ENCODE peak calls at places on chromosomes 12 and 14, in seven cellular contexts. R is coronary artery, Q is heart left ventricle, J is endodermal cell, L is suprapubic skin, G is cardiac muscle cell, B is spleen. T is an unnamed sample.

GRCh38 chr14:98477935-98478334 is 794.1 kb downstream of the BCL11B start:
- DNase-seq in Q (no peak), R (no peak), B (no peak), J (no peak), G (no peak), L (no peak), T (no peak)

GRCh38 chr12:90842477-90842876 is 112.5 kb downstream of the CCER1 start:
- DNase-seq in L (no peak), B (no peak), G (no peak), R (no peak), J (peak; percentile 55), Q (no peak), T (no peak)

GRCh38 chr14:102396531-102396930 is 33.8 kb downstream of the TECPR2 start:
- DNase-seq in L (no peak), Q (no peak), R (no peak), G (no peak), J (no peak), B (no peak), T (no peak)

GRCh38 chr12:57541717-57542116 is 5.3 kb downstream of the DCTN2 start:
- DNase-seq in R (no peak), B (no peak), L (no peak), G (no peak), Q (no peak), J (no peak), T (no peak)

GRCh38 chr14:85576161-85576560 is 46.2 kb downstream of the FLRT2 start:
- DNase-seq in L (no peak), J (no peak), G (no peak), Q (no peak), B (no peak), R (no peak), T (no peak)

GRCh38 chr12:62537544-62537943 is 70.9 kb downstream of the MON2 start:
- DNase-seq in Q (peak; percentile 43), J (no peak), G (peak; percentile 96), R (peak; percentile 75), L (no peak), B (no peak), T (no peak)

GRCh38 chr12:48814313-48815280 is 3.7 kb upstream of the CACNB3 start:
- DNase-seq in L (peak; percentile 92), Q (peak; percentile 89), B (peak; percentile 96), G (peak; percentile 85), J (peak; percentile 96), R (peak; percentile 89), T (peak; percentile 57)

GRCh38 chr12:39831587-39832315 is 212.1 kb upstream of the ABCD2 start:
- DNase-seq in B (no peak), R (no peak), L (no peak), Q (no peak), J (no peak), G (peak; percentile 38), T (no peak)

GRCh38 chr12:29741342-29742241 is 42.1 kb downstream of the TMTC1 start:
- DNase-seq in R (no peak), G (peak; percentile 95), B (no peak), J (no peak), L (no peak), Q (no peak), T (no peak)

GRCh38 chr12:76101739-76102385 is 17.4 kb upstream of the NAP1L1 start:
- DNase-seq in B (no peak), G (no peak), L (no peak), R (no peak), Q (no peak), J (peak; percentile 83), T (no peak)

GRCh38 chr12:65306603-65307501 is 28.4 kb downstream of the MSRB3 start:
- DNase-seq in R (no peak), Q (peak; percentile 79), J (peak; percentile 70), L (no peak), B (peak; percentile 74), G (peak; percentile 84), T (no peak)

GRCh38 chr12:14403711-14404164 is 38.3 kb downstream of the ATF7IP start:
- DNase-seq in B (no peak), Q (no peak), G (peak; percentile 92), J (no peak), L (no peak), R (no peak), T (no peak)

GRCh38 chr14:104968153-104968527 is 10.0 kb downstream of the AHNAK2 start:
- DNase-seq in Q (peak; percentile 84), G (peak; percentile 72), J (peak; percentile 80), B (peak; percentile 74), L (peak; percentile 91), R (no peak), T (no peak)

GRCh38 chr12:80778005-80778541 is 61.4 kb downstream of the MYF5 start:
- DNase-seq in L (peak; percentile 63), R (no peak), Q (peak; percentile 58), G (peak; percentile 94), B (no peak), J (no peak), T (no peak)

GRCh38 chr12:62692884-62693283 is 226.3 kb downstream of the MON2 start:
- DNase-seq in Q (no peak), R (no peak), J (no peak), G (peak; percentile 86), L (no peak), B (no peak), T (no peak)

GRCh38 chr12:1618489-1618888 is 10.5 kb upstream of the WNT5B start:
- DNase-seq in Q (no peak), L (no peak), G (no peak), R (no peak), J (no peak), B (no peak), T (no peak)

GRCh38 chr12:89370850-89371249 is 18.5 kb upstream of the DUSP6 start:
- DNase-seq in R (no peak), L (no peak), B (no peak), J (no peak), G (peak; percentile 79), Q (no peak), T (no peak)

GRCh38 chr12:131122631-131123030 is 168.9 kb downstream of the ADGRD1 start:
- DNase-seq in L (no peak), R (peak; percentile 21), B (no peak), J (peak; percentile 33), G (no peak), Q (no peak), T (no peak)

GRCh38 chr14:30657606-30658163 is 35.6 kb downstream of the SCFD1 start:
- DNase-seq in J (no peak), L (no peak), G (peak; percentile 33), B (no peak), Q (no peak), R (no peak), T (no peak)

GRCh38 chr12:49200882-49201594 is 12.2 kb upstream of the TUBA1A start:
- DNase-seq in J (peak; percentile 41), B (no peak), Q (no peak), L (no peak), G (peak; percentile 92), R (no peak), T (no peak)

GRCh38 chr14:104461676-104462443 is 117.7 kb upstream of the C14orf180 start:
- DNase-seq in R (peak; percentile 64), B (no peak), J (peak; percentile 67), L (peak; percentile 49), Q (no peak), G (no peak), T (no peak)

GRCh38 chr14:94285158-94285557 is 7.9 kb downstream of the SERPINA10 start:
- DNase-seq in G (no peak), J (no peak), Q (no peak), B (no peak), R (no peak), L (no peak), T (no peak)
- H3K27ac ChIP-seq in G (no peak overlapping the region), J (no peak overlapping the region), Q (no peak overlapping the region), B (no peak overlapping the region), R (no peak overlapping the region), L (no peak overlapping the region), T (no peak overlapping the region)

DNA sequence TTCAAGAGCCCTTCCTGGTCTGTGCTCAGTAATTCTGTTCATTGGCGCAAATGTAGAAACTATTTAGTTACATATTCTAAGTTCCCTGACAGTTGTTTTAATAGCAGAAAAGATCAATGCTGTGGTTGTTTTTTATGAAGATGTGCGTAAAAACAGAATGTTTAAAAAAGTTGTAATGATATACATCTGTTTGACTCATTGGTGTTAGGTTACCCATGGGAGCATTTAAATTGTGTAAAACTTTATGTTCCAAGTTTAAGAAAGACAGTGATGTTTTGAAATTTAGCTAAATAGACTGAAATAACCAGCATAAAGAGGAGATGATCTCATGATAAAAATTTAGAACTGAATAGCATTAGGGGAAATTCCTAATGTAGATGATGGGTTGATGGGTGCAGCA is 3.6 kb downstream of the PELI2 start:
- DNase-seq in Q (no peak), R (no peak), L (no peak), J (no peak), G (no peak), B (no peak), T (no peak)
- H3K27ac ChIP-seq in Q (no peak overlapping the region), R (no peak overlapping the region), L (no peak overlapping the region), J (no peak overlapping the region), G (no peak overlapping the region), B (no peak overlapping the region), T (no peak overlapping the region)

GRCh38 chr12:132547207-132547740 is 57.3 kb downstream of the FBRSL1 start:
- DNase-seq in G (no peak), L (no peak), Q (no peak), R (no peak), J (no peak), B (no peak), T (no peak)

GRCh38 chr12:132544498-132544897 is 54.5 kb downstream of the FBRSL1 start:
- DNase-seq in J (no peak), B (no peak), Q (no peak), R (no peak), L (no peak), G (no peak), T (no peak)

GRCh38 chr12:132546647-132547046 is 56.7 kb downstream of the FBRSL1 start:
- DNase-seq in J (no peak), Q (no peak), R (no peak), B (no peak), L (no peak), G (no peak), T (no peak)

GRCh38 chr12:132545183-132545953 is 55.4 kb downstream of the FBRSL1 start:
- DNase-seq in B (no peak), R (no peak), L (no peak), J (no peak), G (no peak), Q (no peak), T (no peak)

GRCh38 chr12:132545955-132546354 is 56.0 kb downstream of the FBRSL1 start:
- DNase-seq in J (no peak), G (no peak), R (no peak), B (no peak), Q (no peak), L (no peak), T (no peak)
- H3K27ac ChIP-seq in J (no peak overlapping the region), G (no peak overlapping the region), R (no peak overlapping the region), B (no peak overlapping the region), Q (no peak overlapping the region), L (no peak overlapping the region), T (no peak overlapping the region)

GRCh38 chr14:77376771-77377501 is at the start of the genes SAMD15 and TMED8:
- DNase-seq in G (peak; percentile 87), R (peak; percentile 84), L (peak; percentile 86), J (peak; percentile 95), B (peak; percentile 98), Q (peak; percentile 88), T (peak; percentile 80)

GRCh38 chr14:77375164-77375950 is 1.5 kb downstream of the TMED8 start:
- DNase-seq in R (no peak), B (no peak), J (no peak), L (no peak), G (no peak), Q (no peak), T (no peak)

GRCh38 chr14:77376380-77376770 is 519 bp downstream of the TMED8 start:
- DNase-seq in Q (peak; percentile 30), J (peak; percentile 78), B (peak; percentile 88), G (no peak), L (peak; percentile 56), R (no peak), T (peak; percentile 29)

GRCh38 chr14:77377502-77377844 is 294 bp downstream of the SAMD15 start:
- DNase-seq in J (no peak), Q (no peak), R (no peak), G (no peak), L (no peak), B (no peak), T (no peak)

GRCh38 chr14:77375973-77376372 is 921 bp downstream of the TMED8 start:
- DNase-seq in R (no peak), B (no peak), L (no peak), J (no peak), Q (no peak), G (peak; percentile 3), T (no peak)
- H3K27ac ChIP-seq in R (peak overlapping the region; percentile 86), B (peak overlapping the region; percentile 94), L (no peak overlapping the region), J (no peak overlapping the region), Q (no peak overlapping the region), G (peak overlapping the region; percentile 86), T (peak overlapping the region; percentile 46)